ENCODE peak calls at places on chromosomes 13 and 19, in nine cellular contexts. B is mammary epithelial cell, M is HL-60, P is H1, L is AG04450, I is tibial nerve, T is IMR-90, H is stomach, C is left ventricle myocardium inferior. V is an unnamed sample.

GRCh38 chr13:32902898-32903297 is 113.3 kb upstream of the KL start:
- DNase-seq in C (peak), P (no peak), L (no peak), I (peak), T (peak), B (no peak), M (no peak), H (peak), V (peak)

GRCh38 chr13:101474419-101474957 is 22.0 kb downstream of the ITGBL1 start:
- DNase-seq in L (peak), T (peak), M (no peak), H (no peak), I (no peak), C (no peak), B (no peak), P (peak), V (no peak)

GRCh38 chr13:44904982-44905381 is 84.3 kb downstream of the NUFIP1 start:
- DNase-seq in B (peak), I (peak), C (peak), M (no peak), H (peak), L (peak), P (no peak), T (peak), V (peak)

GRCh38 chr19:33376931-33377557 is 3.5 kb downstream of the CEBPG start:
- DNase-seq in I (no peak), C (no peak), L (no peak), H (peak), T (no peak), M (no peak), B (peak), P (no peak), V (no peak)

GRCh38 chr19:36008336-36008978 is at the start of gene SYNE4:
- DNase-seq in I (no peak), M (no peak), B (no peak), H (peak), P (peak), T (no peak), C (no peak), L (no peak), V (no peak)

GRCh38 chr13:23608704-23609413 is 38.6 kb downstream of the TNFRSF19 start:
- DNase-seq in I (no peak), M (no peak), C (peak), B (no peak), H (no peak), P (no peak), L (no peak), T (peak), V (no peak)

GRCh38 chr19:36573948-36574726 is 1.0 kb upstream of the ZNF529 start:
- DNase-seq in B (peak), C (no peak), T (peak), L (no peak), M (no peak), P (no peak), I (no peak), H (peak), V (no peak)

GRCh38 chr19:10112895-10113591 is 1.6 kb downstream of the P2RY11 start:
- DNase-seq in I (no peak), P (peak), L (no peak), T (no peak), B (no peak), M (peak), C (no peak), H (peak), V (no peak)

GRCh38 chr19:16649734-16650133 is 10.2 kb downstream of the SMIM7 start:
- DNase-seq in M (no peak), L (no peak), B (no peak), I (no peak), C (no peak), H (no peak), P (no peak), T (no peak), V (no peak)

GRCh38 chr13:57633141-57633949 is 1.8 kb downstream of the PCDH17 start:
- DNase-seq in L (no peak), H (peak), P (peak), M (no peak), B (no peak), T (no peak), I (no peak), C (peak), V (peak)

GRCh38 chr13:40578055-40578454 is 88.4 kb downstream of the FOXO1 start:
- DNase-seq in T (no peak), P (no peak), L (no peak), M (no peak), B (no peak), H (no peak), C (no peak), I (no peak), V (no peak)

GRCh38 chr13:83752141-83752540 is 130.1 kb downstream of the SLITRK1 start:
- DNase-seq in B (peak), I (no peak), M (no peak), C (no peak), L (no peak), H (no peak), T (peak), P (no peak), V (no peak)

GRCh38 chr13:39036212-39036611 is 1.7 kb downstream of the PROSER1 start:
- DNase-seq in P (no peak), C (no peak), L (no peak), H (no peak), I (no peak), B (peak), M (peak), T (peak), V (no peak)

GRCh38 chr19:2900296-2901252 is at the start of gene ZNF57:
- DNase-seq in B (peak), H (peak), M (peak), L (peak), I (peak), T (peak), P (peak), C (peak), V (peak)

GRCh38 chr19:3108775-3109174 is 14.6 kb downstream of the GNA11 start:
- DNase-seq in H (peak), L (peak), C (peak), I (no peak), P (peak), B (peak), T (peak), M (peak), V (no peak)

GRCh38 chr19:13881692-13882418 is 4.9 kb downstream of the NANOS3 start:
- DNase-seq in B (no peak), T (peak), L (no peak), M (peak), P (no peak), I (peak), C (no peak), H (no peak), V (no peak)

GRCh38 chr13:48492123-48493075 is 40.5 kb downstream of the RCBTB2 start:
- DNase-seq in H (peak), L (no peak), M (peak), B (peak), I (peak), C (peak), T (peak), P (no peak), V (peak)

GRCh38 chr13:111034811-111035210 is 80.3 kb upstream of the ARHGEF7 start:
- DNase-seq in M (no peak), H (no peak), C (no peak), T (peak), I (no peak), P (no peak), B (peak), L (peak), V (no peak)

GRCh38 chr19:31139871-31140505 is 209.2 kb downstream of the TSHZ3 start:
- DNase-seq in H (no peak), B (peak), M (no peak), L (peak), I (no peak), P (no peak), C (no peak), T (peak), V (no peak)

GRCh38 chr13:40895715-40896184 is 106.3 kb downstream of the SLC25A15 start:
- DNase-seq in B (peak), P (no peak), H (no peak), L (no peak), I (no peak), M (no peak), C (no peak), T (no peak), V (no peak)

GRCh38 chr13:30895773-30896172 is 10.3 kb upstream of the MEDAG start:
- DNase-seq in P (no peak), M (no peak), C (peak), L (peak), I (peak), H (no peak), T (peak), B (peak), V (peak)

DNA sequence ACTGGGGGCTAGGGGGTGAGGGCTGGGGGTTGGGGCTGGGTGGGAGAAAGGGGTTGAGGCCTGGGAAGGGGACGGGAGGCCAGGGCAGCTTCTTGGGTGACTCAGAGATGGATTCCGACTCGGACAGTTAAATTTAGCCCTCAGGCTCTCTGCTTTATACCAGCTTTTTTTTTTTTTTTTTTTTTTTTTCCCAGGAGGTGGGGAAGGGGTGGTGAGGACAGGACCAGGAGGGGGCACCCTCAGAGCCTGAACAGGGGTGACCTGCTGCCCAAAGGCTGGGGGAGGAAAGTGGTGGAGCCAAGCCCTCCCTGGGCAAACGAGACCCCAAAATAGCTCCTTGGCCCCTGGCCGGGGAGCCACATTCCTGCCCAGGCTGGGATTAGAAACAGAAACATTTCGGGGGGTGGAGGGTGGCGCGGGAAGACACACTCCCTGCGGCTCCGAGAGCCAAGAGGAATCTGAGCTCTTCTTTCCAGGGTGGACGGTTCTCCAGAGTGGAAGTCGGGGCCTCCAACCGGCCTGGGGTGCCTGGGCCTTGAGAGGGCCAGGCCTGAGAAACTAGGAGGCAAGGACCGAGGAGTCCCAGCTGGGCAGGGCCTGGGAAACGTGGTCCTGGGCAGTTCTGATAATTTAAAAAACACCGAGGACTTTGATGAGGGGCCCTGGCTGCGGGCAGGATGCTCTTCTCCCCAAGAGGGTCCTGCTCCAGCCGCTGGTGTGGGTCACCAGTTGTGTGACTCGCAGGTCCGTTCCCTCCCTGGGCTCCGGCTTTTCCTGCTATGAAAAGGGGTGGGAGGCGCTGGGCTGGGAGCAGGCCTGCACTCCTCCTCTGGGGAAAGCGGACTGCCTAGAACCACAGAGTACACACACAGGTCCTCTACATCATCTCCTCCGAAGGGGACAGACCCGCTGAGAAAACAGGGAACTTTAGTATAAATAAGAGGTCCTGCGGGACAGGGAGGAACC is 813 bp upstream of the DMPK start:
- DNase-seq in M (no peak), C (peak), H (no peak), T (peak), B (peak), I (no peak), L (no peak), P (no peak), V (peak)
- TF ChIP-seq CTCF in M (no peak), C (no peak), H (no peak), T (peak), B (no peak), I (no peak), L (peak), P (no peak), V (no peak)

GRCh38 chr13:73073050-73073449 is 14.2 kb downstream of the KLF5 start:
- DNase-seq in T (no peak), I (no peak), L (no peak), P (no peak), H (no peak), C (no peak), B (no peak), M (no peak), V (no peak)

GRCh38 chr13:73077867-73078266 is 19.1 kb downstream of the KLF5 start:
- DNase-seq in L (no peak), P (no peak), M (no peak), C (no peak), H (no peak), B (no peak), I (no peak), T (no peak), V (no peak)

GRCh38 chr13:73074101-73074500 is 15.3 kb downstream of the KLF5 start:
- DNase-seq in H (no peak), B (no peak), T (peak), I (no peak), M (peak), P (no peak), C (no peak), L (no peak), V (no peak)

GRCh38 chr13:73075546-73075945 is 16.7 kb downstream of the KLF5 start:
- DNase-seq in I (no peak), B (no peak), C (no peak), L (no peak), H (peak), T (no peak), P (peak), M (no peak), V (no peak)

GRCh38 chr13:73076013-73076412 is 17.2 kb downstream of the KLF5 start:
- DNase-seq in M (no peak), C (no peak), P (no peak), T (peak), H (no peak), B (no peak), I (no peak), L (no peak), V (no peak)
- H3K4me3 ChIP-seq in M (no peak), C (no peak), P (peak), T (no peak), H (no peak), B (no peak), I (no peak), L (no peak), V (no peak)

DNA sequence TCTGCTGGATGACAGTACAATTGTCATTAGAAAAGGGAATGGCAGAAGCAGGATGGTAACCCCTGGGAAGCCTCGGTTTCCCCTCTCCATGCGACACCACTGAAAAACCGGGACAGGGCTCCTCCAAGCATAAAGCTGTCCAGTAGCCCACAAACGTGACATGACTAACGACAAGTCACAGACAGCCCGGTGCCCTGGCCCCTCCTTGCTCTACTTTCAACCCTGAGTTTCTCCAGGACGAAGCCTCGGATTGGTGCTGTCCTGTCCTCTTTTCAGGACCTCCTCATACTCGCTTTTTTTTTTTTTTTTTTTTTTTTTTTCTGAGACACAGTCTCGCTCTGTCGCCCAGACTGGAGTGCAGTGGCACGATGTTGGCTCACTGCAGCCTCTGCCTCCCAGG is 16.3 kb downstream of the DPP9 start:
- DNase-seq in L (no peak), T (no peak), I (no peak), P (no peak), H (no peak), B (no peak), M (no peak), C (no peak), V (no peak)
- H3K27ac ChIP-seq in L (no peak), T (no peak), I (no peak), P (no peak), H (peak), B (no peak), M (no peak), C (peak), V (peak)

GRCh38 chr19:40584007-40584406 is 7.3 kb downstream of the SHKBP1 start:
- DNase-seq in T (no peak), L (no peak), P (no peak), B (no peak), H (no peak), M (no peak), C (no peak), I (no peak), V (no peak)
- TF ChIP-seq CTCF in T (peak), L (peak), P (peak), B (peak), H (no peak), M (no peak), C (no peak), I (no peak), V (no peak)